ENCODE peak calls at places on chromosomes 11 and 22, in four cellular contexts. X, L, I and P are unnamed samples.

GRCh38 chr11:70210051-70210501 is 7.0 kb downstream of the FADD start:
- DNase-seq in X (no peak), I (no peak), L (no peak), P (no peak)

GRCh38 chr11:26093206-26093605 is 238.7 kb upstream of the ANO3 start:
- DNase-seq in I (no peak), X (no peak), L (no peak), P (no peak)

GRCh38 chr11:29786092-29786491 is 230.7 kb downstream of the KCNA4 start:
- DNase-seq in L (no peak), I (no peak), X (no peak), P (no peak)

GRCh38 chr11:85725510-85726258 is 39.7 kb upstream of the CCDC89 start:
- DNase-seq in I (no peak), X (no peak), L (no peak), P (no peak)

GRCh38 chr11:16217631-16218030 is 138.7 kb downstream of the SOX6 start:
- DNase-seq in X (no peak), L (no peak), I (no peak), P (no peak)

GRCh38 chr11:69792611-69793010 is 17.5 kb upstream of the FGF4 start:
- DNase-seq in L (no peak), X (no peak), I (no peak), P (no peak)

GRCh38 chr11:64599698-64600211 is 8.7 kb downstream of the SLC22A12 start:
- DNase-seq in I (no peak), X (peak; percentile 27), L (no peak), P (no peak)

GRCh38 chr11:125941606-125942275 is 4.1 kb upstream of the VSIG10L2 start:
- DNase-seq in X (no peak), I (no peak), L (peak; percentile 20), P (peak; percentile 73)

GRCh38 chr22:33328789-33329296 is 270.7 kb upstream of the SYN3 start:
- DNase-seq in L (no peak), I (no peak), X (no peak), P (no peak)

GRCh38 chr11:130585545-130585944 is 137.1 kb downstream of the ADAMTS15 start:
- DNase-seq in L (no peak), X (no peak), I (no peak), P (no peak)

GRCh38 chr11:30798547-30799236 is 212.5 kb upstream of the MPPED2 start:
- DNase-seq in I (no peak), L (no peak), X (no peak), P (no peak)

GRCh38 chr11:5234390-5234834 is at the start of gene HBD:
- DNase-seq in L (no peak), X (no peak), I (no peak), P (no peak)

GRCh38 chr11:116851631-116852030 is 14.2 kb upstream of the APOA1 start:
- DNase-seq in I (no peak), L (peak; percentile 48), X (no peak), P (no peak)

GRCh38 chr11:113166280-113166679 is 148.1 kb upstream of the TTC12 start:
- DNase-seq in I (no peak), X (no peak), L (no peak), P (no peak)

GRCh38 chr11:119540370-119541125 is 117.6 kb upstream of the THY1 start:
- DNase-seq in L (no peak), I (no peak), X (no peak), P (no peak)

GRCh38 chr11:66388746-66389386 is 17.3 kb upstream of the SLC29A2 start:
- DNase-seq in I (no peak), X (no peak), L (peak; percentile 61), P (peak; percentile 72)

GRCh38 chr11:102912482-102912830 is 37.7 kb upstream of the MMP12 start:
- DNase-seq in I (no peak), L (no peak), X (no peak), P (no peak)

DNA sequence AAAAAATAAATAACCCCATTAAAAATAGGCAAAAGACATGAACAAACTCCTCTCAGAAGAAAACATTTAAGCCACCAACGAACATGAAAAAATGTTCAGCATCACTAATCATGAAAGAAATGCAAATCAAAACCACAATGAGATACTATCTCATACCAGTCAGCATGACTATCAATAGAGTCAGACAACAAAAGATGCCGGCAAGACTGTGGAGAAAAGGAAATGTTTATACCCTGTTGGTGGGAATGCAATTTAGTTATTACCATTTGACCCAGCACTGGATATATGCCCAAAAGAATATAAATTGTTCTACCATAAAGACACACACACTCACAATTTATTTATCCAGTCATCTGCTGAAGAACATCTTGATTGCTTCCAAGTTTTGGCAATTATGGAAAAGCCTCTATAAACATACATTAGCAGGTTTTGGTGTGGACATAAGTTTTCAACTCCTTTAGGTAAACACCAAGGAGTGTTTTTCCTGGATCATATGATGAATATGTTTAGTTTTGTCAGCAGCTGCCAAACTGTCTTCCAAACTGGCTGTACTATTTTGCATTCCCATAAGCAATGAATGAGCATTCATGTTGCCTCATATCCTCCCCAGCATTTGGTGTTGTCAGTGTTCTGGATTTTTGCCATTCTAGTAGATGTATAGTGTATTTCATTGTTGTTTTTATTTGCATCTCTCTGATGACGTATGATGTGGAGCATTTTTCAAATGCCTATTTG is 28.0 kb downstream of the OR8D1 start:
- DNase-seq in X (no peak), I (no peak), L (no peak), P (no peak)
- TF ChIP-seq CTCF in X (no peak), I (no peak), L (no peak), P (no peak)

GRCh38 chr11:67576742-67577475 is 6.7 kb upstream of the GSTP1 start:
- DNase-seq in I (no peak), L (no peak), X (no peak), P (no peak)
- TF ChIP-seq CTCF in I (no peak), L (no peak), X (no peak), P (no peak)

GRCh38 chr11:206516-207212 is 535 bp downstream of the BET1L start:
- DNase-seq in X (peak; percentile 77), L (no peak), I (no peak), P (no peak)
- TF ChIP-seq CTCF in X (no peak), L (no peak), I (no peak), P (no peak)

DNA sequence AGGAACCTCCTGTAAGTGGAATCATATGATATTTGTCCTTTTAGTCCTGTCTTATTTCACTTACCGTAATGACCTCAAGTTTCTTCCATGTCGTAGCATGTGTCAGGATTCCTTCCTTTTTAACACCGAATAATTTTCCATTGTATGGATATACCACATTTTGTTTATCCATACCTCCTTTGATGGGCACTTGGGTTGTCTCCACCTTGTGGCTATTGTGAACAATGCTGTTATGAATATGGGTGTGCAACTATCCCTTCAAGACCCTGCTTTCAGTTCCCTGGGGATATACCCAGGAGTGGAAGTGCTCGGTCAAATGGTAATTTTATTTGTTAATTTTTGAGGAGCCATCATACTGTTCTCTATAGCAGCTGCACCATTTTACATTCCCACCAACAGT is 244.9 kb upstream of the BLID start:
- DNase-seq in X (no peak), L (no peak), I (no peak), P (no peak)
- TF ChIP-seq CTCF in X (no peak), L (no peak), I (no peak), P (no peak)

DNA sequence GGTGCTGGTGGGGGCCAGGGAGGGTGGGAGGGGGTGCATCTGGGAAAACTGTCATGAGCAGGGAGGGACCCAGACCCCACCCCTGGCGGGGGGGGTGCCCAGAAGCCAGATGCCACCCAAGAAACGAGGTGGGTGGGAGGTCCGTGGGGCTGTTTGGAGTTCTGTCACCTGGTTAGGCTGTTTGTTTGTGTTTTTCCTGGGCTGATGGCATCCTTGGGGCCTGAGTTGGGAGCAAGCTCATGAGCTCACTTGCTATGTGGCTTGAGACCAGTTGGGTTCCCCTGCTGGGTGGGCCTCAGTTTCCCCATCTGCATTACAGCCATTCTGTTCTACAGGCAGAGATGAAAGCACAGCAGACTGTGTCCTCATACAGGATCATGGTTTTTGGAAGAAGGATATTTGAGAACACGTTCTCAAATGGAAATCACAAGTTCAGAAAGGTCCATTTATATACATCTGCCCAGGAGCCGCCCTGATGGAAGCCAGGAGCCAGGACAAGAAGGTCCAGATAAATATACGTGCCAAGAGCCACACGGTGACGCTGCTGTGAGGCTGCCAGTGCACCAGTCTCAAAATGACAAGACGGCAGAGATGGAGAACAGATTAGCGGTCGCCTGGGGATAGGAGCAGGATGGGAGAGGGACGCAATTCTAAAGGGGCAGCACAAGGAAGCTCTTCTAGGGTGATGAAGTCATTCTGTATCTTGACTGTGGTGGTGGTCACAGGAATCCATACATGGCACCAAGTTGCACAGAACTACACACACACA is 312.9 kb downstream of the MN1 start:
- DNase-seq in L (no peak), X (no peak), I (no peak), P (no peak)
- TF ChIP-seq CTCF in L (no peak), X (no peak), I (no peak), P (no peak)

GRCh38 chr11:11618973-11619435 is 2.8 kb downstream of the GALNT18 start:
- DNase-seq in L (no peak), X (no peak), I (no peak), P (peak; percentile 26)
- TF ChIP-seq CTCF in L (no peak), X (no peak), I (no peak), P (no peak)

GRCh38 chr11:127789887-127790286 is 789.3 kb upstream of the KIRREL3 start:
- DNase-seq in I (no peak), X (no peak), L (no peak), P (peak; percentile 59)
- TF ChIP-seq CTCF in I (no peak), X (no peak), L (no peak), P (peak; percentile 58)

GRCh38 chr22:39994566-39995345 is at the start of gene FAM83F:
- DNase-seq in X (peak; percentile 81), I (no peak), L (peak; percentile 50), P (peak; percentile 37)
- TF ChIP-seq CTCF in X (no peak), I (no peak), L (no peak), P (no peak)